ENCODE peak calls at places on chromosome 15, in five cellular contexts. J, O, L, S and A are unnamed samples.

GRCh38 chr15:44243829-44244228 is 44.7 kb upstream of the GOLM2 start:
- DNase-seq in J (no peak), O (no peak), L (no peak), S (no peak), A (no peak)

GRCh38 chr15:77836116-77836798 is 203.5 kb upstream of the LINGO1 start:
- DNase-seq in J (no peak), O (no peak), L (no peak), S (no peak), A (peak; percentile 90)

GRCh38 chr15:56917652-56918045 is 795 bp upstream of the TCF12 start:
- DNase-seq in J (no peak), O (no peak), L (no peak), S (no peak), A (no peak)

GRCh38 chr15:64237677-64238076 is 74.9 kb upstream of the PPIB start:
- DNase-seq in J (no peak), O (no peak), L (no peak), S (no peak), A (no peak)

GRCh38 chr15:91528811-91529210 is 324.7 kb upstream of the SLCO3A1 start:
- DNase-seq in J (no peak), O (no peak), L (no peak), S (no peak), A (no peak)

GRCh38 chr15:62323353-62323752 is 158.3 kb upstream of the C2CD4B start:
- DNase-seq in J (no peak), O (no peak), L (no peak), S (no peak), A (no peak)

GRCh38 chr15:80568876-80569605 is 126.1 kb upstream of the ABHD17C start:
- DNase-seq in J (no peak), O (no peak), L (no peak), S (no peak), A (no peak)

GRCh38 chr15:100727291-100727851 is 125.0 kb downstream of the ASB7 start:
- DNase-seq in J (no peak), O (no peak), L (no peak), S (peak; percentile 38), A (no peak)

GRCh38 chr15:69784808-69785550 is 312.7 kb downstream of the TLE3 start:
- DNase-seq in J (no peak), O (no peak), L (no peak), S (no peak), A (no peak)

GRCh38 chr15:86398986-86399677 is 319.5 kb downstream of the AGBL1 start:
- DNase-seq in J (no peak), O (no peak), L (no peak), S (no peak), A (no peak)

GRCh38 chr15:85443593-85444328 is 63.4 kb downstream of the AKAP13 start:
- DNase-seq in J (peak; percentile 96), O (peak; percentile 76), L (no peak), S (no peak), A (peak; percentile 48)

GRCh38 chr15:85380860-85381535 is 595 bp downstream of the AKAP13 start:
- DNase-seq in J (no peak), O (no peak), L (peak; percentile 6), S (peak; percentile 67), A (peak; percentile 43)

GRCh38 chr15:23644829-23645228 is 2.8 kb downstream of the MAGEL2 start:
- DNase-seq in J (no peak), O (no peak), L (no peak), S (no peak), A (no peak)

GRCh38 chr15:85633859-85634258 is 160.9 kb downstream of the KLHL25 start:
- DNase-seq in J (no peak), O (no peak), L (no peak), S (no peak), A (no peak)

GRCh38 chr15:32936283-32936918 is 218.6 kb downstream of the GREM1 start:
- DNase-seq in J (peak; percentile 16), O (no peak), L (no peak), S (no peak), A (peak; percentile 26)

GRCh38 chr15:61830536-61831330 is 229.5 kb downstream of the VPS13C start:
- DNase-seq in J (no peak), O (no peak), L (no peak), S (no peak), A (no peak)

GRCh38 chr15:60358935-60359672 is 38.7 kb downstream of the ANXA2 start:
- DNase-seq in J (no peak), O (no peak), L (no peak), S (no peak), A (no peak)

GRCh38 chr15:82135645-82136044 is 89.8 kb upstream of the MEX3B start:
- DNase-seq in J (no peak), O (no peak), L (no peak), S (no peak), A (no peak)

GRCh38 chr15:70835415-70835814 is 18.5 kb downstream of the LARP6 start:
- DNase-seq in J (no peak), O (no peak), L (no peak), S (no peak), A (no peak)

GRCh38 chr15:29970402-29970695 is 112.4 kb upstream of the GOLGA8J start:
- DNase-seq in J (peak; percentile 15), O (no peak), L (no peak), S (no peak), A (no peak)

GRCh38 chr15:53522878-53523455 is 236.5 kb downstream of the WDR72 start:
- DNase-seq in J (no peak), O (no peak), L (no peak), S (no peak), A (no peak)

GRCh38 chr15:60363024-60363674 is 34.6 kb downstream of the ANXA2 start:
- DNase-seq in J (no peak), O (no peak), L (no peak), S (no peak), A (no peak)

GRCh38 chr15:69044899-69045298 is 30.4 kb downstream of the NOX5 start:
- DNase-seq in J (no peak), O (no peak), L (no peak), S (peak; percentile 38), A (no peak)

GRCh38 chr15:90087454-90088154 is 14.7 kb downstream of the IDH2 start:
- DNase-seq in J (peak; percentile 36), O (no peak), L (no peak), S (no peak), A (peak; percentile 64)
- TF ChIP-seq SUZ12 in J (no peak), O (no peak), L (no peak), S (no peak), A (no peak)

DNA sequence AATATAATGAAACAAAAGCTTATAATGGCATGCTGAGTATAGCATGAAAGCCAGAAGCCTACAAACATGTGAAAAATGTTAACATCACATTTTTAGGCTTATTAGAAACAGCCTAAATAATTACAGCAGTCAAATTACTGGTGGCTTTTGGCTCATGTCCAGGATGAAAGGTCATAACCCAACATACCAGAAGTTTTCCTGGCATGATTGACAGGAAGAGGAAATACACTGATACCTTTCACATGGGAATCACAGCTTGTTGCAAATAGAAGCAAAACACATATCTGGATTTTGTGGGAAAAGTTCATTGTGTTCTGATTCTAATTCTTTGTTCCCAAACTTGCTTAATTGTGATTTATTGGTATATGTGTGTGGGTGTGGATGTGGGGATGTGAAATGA is 393.5 kb upstream of the ARRDC4 start:
- DNase-seq in J (no peak), O (no peak), L (no peak), S (no peak), A (no peak)
- TF ChIP-seq SUZ12 in J (no peak), O (no peak), L (no peak), S (no peak), A (no peak)

DNA sequence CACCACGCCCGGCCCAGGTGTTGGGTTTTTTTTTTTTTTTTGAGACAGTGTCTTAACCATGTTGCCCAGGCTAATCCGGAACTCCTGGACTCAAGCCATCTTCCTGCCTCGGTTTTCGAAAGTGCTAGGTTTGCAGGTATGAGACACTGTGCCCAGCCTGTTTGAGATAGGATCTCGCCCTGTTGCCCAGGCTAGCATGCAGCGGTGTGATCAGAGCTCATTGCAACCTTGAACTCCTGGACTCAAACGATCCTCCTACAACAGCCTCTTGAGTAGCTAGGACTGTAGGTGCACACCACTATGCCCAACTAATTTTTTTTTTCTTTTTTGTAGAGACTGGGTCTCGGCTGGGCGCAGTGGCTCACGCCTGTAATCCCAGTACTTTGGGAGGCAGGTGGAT is 20.3 kb upstream of the ITPKA start:
- DNase-seq in J (no peak), O (no peak), L (no peak), S (no peak), A (no peak)
- TF ChIP-seq SUZ12 in J (no peak), O (no peak), L (no peak), S (no peak), A (no peak)

GRCh38 chr15:38714309-38715072 is 149.9 kb upstream of the RASGRP1 start:
- DNase-seq in J (no peak), O (no peak), L (no peak), S (no peak), A (no peak)
- TF ChIP-seq SUZ12 in J (no peak), O (no peak), L (no peak), S (no peak), A (no peak)

GRCh38 chr15:40702077-40702476 is 7.1 kb downstream of the RAD51 start:
- DNase-seq in J (peak; percentile 4), O (no peak), L (no peak), S (no peak), A (no peak)

GRCh38 chr15:40706121-40706520 is 11.1 kb downstream of the RAD51 start:
- DNase-seq in J (no peak), O (no peak), L (no peak), S (no peak), A (no peak)
- TF ChIP-seq SUZ12 in J (no peak), O (no peak), L (no peak), S (no peak), A (no peak)

GRCh38 chr15:95446854-95447253 is 883.6 kb upstream of the NR2F2 start:
- DNase-seq in J (no peak), O (peak; percentile 52), L (no peak), S (no peak), A (no peak)
- TF ChIP-seq SUZ12 in J (no peak), O (no peak), L (no peak), S (no peak), A (no peak)